ENCODE peak calls at places on chromosome 19, in six cellular contexts. V is activated T-helper 1 cell treated with Interleukin-2 at 50 U/mL for 16 hours; N is left colon; Y is NCI-H1417; C is stimulated activated CD8-positive, alpha-beta memory T cell treated with anti-CD3 and anti-CD28 coated beads, Interleukin-15, amount 100 ng/mL, for 4 hours; L is T-helper 2 cell. M is an unnamed sample.

GRCh38 chr19:45446944-45447343 is 20.9 kb upstream of the FOSB start:
- DNase-seq in V (no peak), N (no peak), Y (no peak), C (no peak), L (no peak), M (no peak)

GRCh38 chr19:45515807-45516401 is 8.6 kb downstream of the VASP start:
- DNase-seq in V (no peak), N (peak), Y (no peak), C (no peak), L (no peak), M (no peak)

GRCh38 chr19:7869910-7870511 is 4.2 kb downstream of the PRR36 start:
- DNase-seq in V (no peak), N (peak), Y (peak), C (no peak), L (peak), M (peak)

GRCh38 chr19:1325568-1326294 is 40.1 kb downstream of the EFNA2 start:
- DNase-seq in V (no peak), N (no peak), Y (no peak), C (no peak), L (no peak), M (no peak)

GRCh38 chr19:23309926-23310325 is 59.7 kb upstream of the ZNF724 start:
- DNase-seq in V (no peak), N (no peak), Y (no peak), C (no peak), L (no peak), M (no peak)

GRCh38 chr19:51514866-51515481 is 13.4 kb upstream of the SIGLEC12 start:
- DNase-seq in V (no peak), N (no peak), Y (peak), C (no peak), L (no peak), M (no peak)

GRCh38 chr19:14110650-14111049 is 6.9 kb downstream of the PRKACA start:
- DNase-seq in V (no peak), N (no peak), Y (no peak), C (no peak), L (no peak), M (no peak)

GRCh38 chr19:13060233-13060963 is 42.3 kb downstream of the LYL1 start:
- DNase-seq in V (no peak), N (peak), Y (no peak), C (no peak), L (no peak), M (no peak)